ENCODE peak calls at places on chromosomes 4 and X, in six cellular contexts. U is IMR-90, K is colonic mucosa, J is MM.1S, M is neuronal stem cell, B is suprapubic skin. V is an unnamed sample. For H3K4me1 and H3K36me3, the result is how much of the 10 kb centered on the place peaks cover.

GRCh38 chrX:155662297-155662696 is 49.5 kb upstream of the TMLHE start:
- DNase-seq in K (no peak), M (no peak), B (no peak), J (peak), U (no peak), V (peak)

GRCh38 chrX:9273744-9274143 is 191.1 kb upstream of the TBL1X start:
- DNase-seq in U (no peak), M (no peak), B (no peak), K (no peak), J (no peak), V (no peak)

GRCh38 chrX:18885317-18886004 is 98.5 kb downstream of the PHKA2 start:
- DNase-seq in J (peak), U (peak), M (no peak), B (no peak), K (no peak), V (no peak)

GRCh38 chrX:19535481-19535880 is 20.2 kb upstream of the MAP3K15 start:
- DNase-seq in U (peak), K (no peak), M (no peak), B (no peak), J (peak), V (no peak)

GRCh38 chr4:106301393-106302084 is 14.5 kb downstream of the TBCK start:
- DNase-seq in K (no peak), J (no peak), B (no peak), U (peak), M (no peak), V (no peak)

GRCh38 chrX:74195120-74195519 is 108.9 kb upstream of the ZCCHC13 start:
- DNase-seq in B (no peak), U (no peak), K (no peak), J (no peak), M (no peak), V (no peak)

GRCh38 chrX:18099745-18100144 is 120.9 kb downstream of the BEND2 start:
- DNase-seq in B (no peak), J (no peak), U (no peak), K (no peak), M (no peak), V (no peak)

GRCh38 chr4:73376962-73377361 is 27.1 kb upstream of the ALB start:
- DNase-seq in K (no peak), J (no peak), B (no peak), U (no peak), M (no peak), V (no peak)

GRCh38 chr4:83219344-83219990 is 65.1 kb downstream of the COQ2 start:
- DNase-seq in B (no peak), K (no peak), J (peak), M (no peak), U (no peak), V (peak)

GRCh38 chr4:103019319-103020124 is at the start of gene SLC9B1:
- DNase-seq in K (peak), B (peak), U (peak), M (peak), J (peak), V (peak)

DNA sequence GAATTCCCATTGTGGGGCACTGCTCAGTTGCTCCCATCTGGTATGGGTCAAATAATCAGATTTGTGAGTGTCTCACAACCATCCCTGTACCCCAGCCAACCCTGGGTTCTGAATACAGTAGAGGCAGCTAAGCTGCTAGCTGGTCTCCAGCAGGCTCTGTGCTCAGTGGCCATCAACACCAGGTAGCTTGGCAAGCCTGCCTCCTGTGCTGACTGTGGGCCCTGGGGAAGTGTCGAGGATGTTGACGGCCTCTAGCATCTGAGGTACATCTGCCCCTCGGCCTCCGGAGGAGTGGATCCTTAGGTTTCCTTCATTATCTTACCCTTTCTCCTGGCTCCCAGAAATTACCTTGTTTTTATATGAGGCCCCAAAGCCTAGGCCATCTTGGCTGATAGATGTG is 13.3 kb downstream of the RNF4 start:
- DNase-seq in K (no peak), M (no peak), B (no peak), U (no peak), J (no peak), V (no peak)
- H3K4me1 ChIP-seq in K (half or more), M (under half), B (half or more), U (under half), J (half or more), V (under half)

GRCh38 chr4:119271361-119272085 is 50.4 kb downstream of the FABP2 start:
- DNase-seq in M (no peak), J (no peak), B (no peak), U (no peak), K (no peak), V (no peak)
- H3K36me3 ChIP-seq in M (under half), J (under half), B (under half), U (under half), K (under half), V (under half)

DNA sequence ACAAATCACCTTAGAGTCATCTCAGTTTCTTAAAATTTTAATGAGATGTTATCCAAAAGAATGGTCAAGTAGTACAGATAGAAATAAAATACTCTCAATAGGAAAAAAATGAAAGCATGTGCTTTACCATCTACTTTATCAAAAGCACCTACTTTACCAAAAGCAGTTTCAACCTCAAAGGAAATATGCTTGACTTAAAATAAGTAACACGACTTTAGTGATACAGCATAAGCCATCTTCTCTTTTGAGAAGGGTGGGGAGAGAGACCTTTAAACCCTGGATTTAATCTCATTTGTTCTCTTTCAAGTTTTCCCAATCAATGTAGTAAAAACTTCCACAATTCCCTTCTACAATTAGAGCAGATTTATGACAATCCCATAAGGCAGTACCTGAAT is 26.5 kb downstream of the OTUD4 start:
- DNase-seq in M (no peak), K (no peak), J (peak), B (no peak), U (no peak), V (no peak)
- H3K27ac ChIP-seq in M (no peak), K (no peak), J (peak), B (no peak), U (no peak), V (no peak)

GRCh38 chrX:148498067-148498466 is 2.4 kb upstream of the AFF2 start:
- DNase-seq in J (no peak), B (no peak), K (no peak), M (no peak), U (no peak), V (no peak)

GRCh38 chrX:148499638-148500427 is 584 bp upstream of the AFF2 start:
- DNase-seq in J (no peak), B (peak), K (no peak), M (no peak), U (no peak), V (no peak)

GRCh38 chrX:148501121-148502066 is 977 bp downstream of the AFF2 start:
- DNase-seq in U (no peak), K (no peak), J (peak), B (peak), M (peak), V (no peak)

GRCh38 chrX:148504412-148504950 is 4.1 kb downstream of the AFF2 start:
- DNase-seq in B (no peak), J (no peak), U (no peak), K (no peak), M (peak), V (no peak)

DNA sequence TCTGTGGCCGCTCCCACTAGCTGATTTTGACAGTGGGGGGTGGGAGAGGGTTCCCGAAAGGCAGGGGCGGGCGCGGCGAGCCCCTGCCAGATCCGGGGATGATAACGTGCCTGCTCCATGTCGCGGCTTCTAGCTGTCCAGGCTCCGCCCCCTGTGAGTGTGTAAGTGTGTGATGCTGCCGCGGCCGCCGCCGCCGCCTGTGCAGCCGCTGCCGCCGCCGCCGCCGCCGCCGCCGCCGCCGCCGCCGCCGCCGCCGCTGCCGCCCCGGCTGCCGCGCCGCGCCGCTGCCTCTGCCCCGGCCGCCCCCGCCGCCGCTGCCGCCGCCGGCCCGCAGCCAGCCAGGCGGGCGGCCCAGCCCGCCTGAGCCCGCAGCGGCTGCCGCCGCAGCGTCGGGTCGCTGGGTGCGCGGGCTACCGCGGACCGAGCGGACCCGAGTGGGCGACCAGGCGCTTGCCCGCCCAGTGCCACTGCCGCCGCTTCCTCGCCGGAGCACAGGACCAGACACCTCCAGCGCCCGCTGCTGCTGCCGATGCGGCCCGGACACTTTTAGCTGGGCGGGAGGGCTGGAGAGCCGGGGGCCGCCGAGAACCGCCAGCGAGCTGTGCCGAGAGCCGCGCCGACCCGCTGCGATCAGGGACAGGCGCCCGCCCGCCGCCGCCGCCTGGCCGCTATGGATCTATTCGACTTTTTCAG is at the start of gene AFF2:
- DNase-seq in M (peak), J (peak), U (no peak), B (peak), K (no peak), V (no peak)
- H3K4me1 ChIP-seq in M (under half), J (under half), U (under half), B (under half), K (under half), V (under half)